ENCODE peak calls at places on chromosomes 11 and 22, in five cellular contexts. Q, V, W, Y and Z are unnamed samples.

GRCh38 chr11:63680842-63681207 is 475 bp upstream of the RTN3 start:
- DNase-seq in Q (no peak), V (peak; percentile 52), W (no peak), Y (peak; percentile 2), Z (no peak)

GRCh38 chr11:47766363-47767227 is 546 bp downstream of the FNBP4 start:
- DNase-seq in Q (peak; percentile 91), V (peak; percentile 50), W (no peak), Y (peak; percentile 28), Z (no peak)

GRCh38 chr22:44620841-44621382 is 81.1 kb upstream of the PRR5 start:
- DNase-seq in Q (peak; percentile 52), V (no peak), W (no peak), Y (no peak), Z (no peak)

GRCh38 chr11:128171496-128171895 is 415.9 kb downstream of the ETS1 start:
- DNase-seq in Q (no peak), V (no peak), W (no peak), Y (no peak), Z (no peak)

GRCh38 chr11:17734986-17735822 is 623 bp downstream of the KCNC1 start:
- DNase-seq in Q (peak; percentile 88), V (peak; percentile 33), W (no peak), Y (peak; percentile 62), Z (no peak)

GRCh38 chr11:62538470-62539237 is 8.0 kb downstream of the AHNAK start:
- DNase-seq in Q (no peak), V (no peak), W (no peak), Y (no peak), Z (no peak)

GRCh38 chr11:4496555-4497248 is 14.3 kb downstream of the OR52K1 start:
- DNase-seq in Q (no peak), V (no peak), W (no peak), Y (no peak), Z (no peak)

GRCh38 chr11:75431533-75432525 is 1.2 kb downstream of the KLHL35 start:
- DNase-seq in Q (peak; percentile 50), V (no peak), W (no peak), Y (no peak), Z (no peak)

GRCh38 chr11:46006418-46007070 is 84.1 kb downstream of the LARGE2 start:
- DNase-seq in Q (no peak), V (no peak), W (no peak), Y (peak; percentile 24), Z (no peak)

GRCh38 chr11:14583252-14584105 is 60.1 kb upstream of the PDE3B start:
- DNase-seq in Q (no peak), V (no peak), W (no peak), Y (no peak), Z (no peak)

GRCh38 chr22:42926034-42926433 is 69.0 kb upstream of the ARFGAP3 start:
- DNase-seq in Q (no peak), V (no peak), W (no peak), Y (no peak), Z (no peak)

GRCh38 chr11:109884501-109884900 is 208.7 kb upstream of the ZC3H12C start:
- DNase-seq in Q (no peak), V (no peak), W (no peak), Y (no peak), Z (no peak)